ENCODE peak calls at places on chromosomes 6 and 20, in eight cellular contexts. One of them, this sample, is unnamed.
A peak's percentile ranks its signal among the peaks of the same experiment; 100 is the strongest.

GRCh38 chr6:42010185-42010872 is 40.0 kb upstream of the TAF8 start:
- DNase-seq in dorsolateral prefrontal cortex: no peak
- DNase-seq in HCT116: no peak
- DNase-seq in AG04450: no peak
- DNase-seq in body of pancreas: no peak
- DNase-seq in psoas muscle: no peak
- DNase-seq in pancreas: no peak
- DNase-seq in trophoblast cell: peak; percentile 81
- DNase-seq in this sample: no peak

GRCh38 chr6:167559675-167560479 is 235.0 kb downstream of the TTLL2 start:
- DNase-seq in body of pancreas: peak; percentile 85
- DNase-seq in psoas muscle: no peak
- DNase-seq in pancreas: peak; percentile 75
- DNase-seq in AG04450: no peak
- DNase-seq in dorsolateral prefrontal cortex: no peak
- DNase-seq in trophoblast cell: no peak
- DNase-seq in HCT116: no peak
- DNase-seq in this sample: no peak

GRCh38 chr6:168377856-168378832 is 58.6 kb upstream of the DACT2 start:
- DNase-seq in AG04450: no peak
- DNase-seq in HCT116: no peak
- DNase-seq in trophoblast cell: no peak
- DNase-seq in psoas muscle: peak; percentile 9
- DNase-seq in dorsolateral prefrontal cortex: no peak
- DNase-seq in body of pancreas: no peak
- DNase-seq in pancreas: no peak
- DNase-seq in this sample: no peak

GRCh38 chr20:38498909-38499308 is 26.3 kb downstream of the RALGAPB start:
- DNase-seq in dorsolateral prefrontal cortex: no peak
- DNase-seq in body of pancreas: no peak
- DNase-seq in trophoblast cell: no peak
- DNase-seq in AG04450: no peak
- DNase-seq in pancreas: no peak
- DNase-seq in HCT116: no peak
- DNase-seq in psoas muscle: no peak
- DNase-seq in this sample: no peak

GRCh38 chr6:9628819-9629218 is 786.1 kb downstream of the TFAP2A start:
- DNase-seq in trophoblast cell: peak; percentile 35
- DNase-seq in body of pancreas: no peak
- DNase-seq in dorsolateral prefrontal cortex: no peak
- DNase-seq in AG04450: no peak
- DNase-seq in HCT116: no peak
- DNase-seq in psoas muscle: no peak
- DNase-seq in pancreas: no peak
- DNase-seq in this sample: no peak

GRCh38 chr6:143060806-143061596 is at the start of gene AIG1:
- DNase-seq in dorsolateral prefrontal cortex: peak; percentile 68
- DNase-seq in AG04450: peak; percentile 2
- DNase-seq in psoas muscle: peak; percentile 81
- DNase-seq in HCT116: peak; percentile 47
- DNase-seq in pancreas: no peak
- DNase-seq in body of pancreas: no peak
- DNase-seq in trophoblast cell: no peak
- DNase-seq in this sample: peak; percentile 61

GRCh38 chr20:46652699-46653098 is 1.4 kb upstream of the SLC13A3 start:
- DNase-seq in trophoblast cell: no peak
- DNase-seq in psoas muscle: no peak
- DNase-seq in pancreas: no peak
- DNase-seq in AG04450: no peak
- DNase-seq in HCT116: no peak
- DNase-seq in body of pancreas: no peak
- DNase-seq in dorsolateral prefrontal cortex: no peak
- DNase-seq in this sample: no peak

GRCh38 chr6:110858562-110859214 is 15.9 kb upstream of the AMD1 start:
- DNase-seq in HCT116: no peak
- DNase-seq in body of pancreas: no peak
- DNase-seq in AG04450: no peak
- DNase-seq in dorsolateral prefrontal cortex: no peak
- DNase-seq in pancreas: no peak
- DNase-seq in psoas muscle: no peak
- DNase-seq in trophoblast cell: no peak
- DNase-seq in this sample: no peak

GRCh38 chr6:158389188-158389919 is 77.1 kb downstream of the TULP4 start:
- DNase-seq in body of pancreas: no peak
- DNase-seq in dorsolateral prefrontal cortex: no peak
- DNase-seq in psoas muscle: no peak
- DNase-seq in pancreas: no peak
- DNase-seq in trophoblast cell: no peak
- DNase-seq in AG04450: no peak
- DNase-seq in HCT116: no peak
- DNase-seq in this sample: no peak

GRCh38 chr6:15036690-15037245 is 209.1 kb upstream of the JARID2 start:
- DNase-seq in trophoblast cell: peak; percentile 86
- DNase-seq in pancreas: peak; percentile 38
- DNase-seq in AG04450: no peak
- DNase-seq in body of pancreas: peak; percentile 55
- DNase-seq in HCT116: no peak
- DNase-seq in dorsolateral prefrontal cortex: peak; percentile 45
- DNase-seq in psoas muscle: peak; percentile 79
- DNase-seq in this sample: no peak

GRCh38 chr20:49985617-49986016 is 2.8 kb downstream of the SNAI1 start:
- DNase-seq in dorsolateral prefrontal cortex: no peak
- DNase-seq in AG04450: no peak
- DNase-seq in body of pancreas: no peak
- DNase-seq in pancreas: no peak
- DNase-seq in HCT116: no peak
- DNase-seq in trophoblast cell: no peak
- DNase-seq in psoas muscle: no peak
- DNase-seq in this sample: no peak

GRCh38 chr6:29489286-29489685 is 1.5 kb upstream of the MAS1L start:
- DNase-seq in dorsolateral prefrontal cortex: no peak
- DNase-seq in pancreas: no peak
- DNase-seq in HCT116: no peak
- DNase-seq in body of pancreas: no peak
- DNase-seq in AG04450: no peak
- DNase-seq in psoas muscle: no peak
- DNase-seq in trophoblast cell: no peak
- DNase-seq in this sample: no peak

GRCh38 chr6:13511913-13512717 is 24.7 kb upstream of the GFOD1 start:
- DNase-seq in psoas muscle: no peak
- DNase-seq in dorsolateral prefrontal cortex: no peak
- DNase-seq in HCT116: no peak
- DNase-seq in trophoblast cell: no peak
- DNase-seq in pancreas: peak; percentile 24
- DNase-seq in body of pancreas: peak; percentile 32
- DNase-seq in AG04450: no peak
- DNase-seq in this sample: no peak

GRCh38 chr6:89079611-89080213 is 839 bp upstream of the PNRC1 start:
- DNase-seq in body of pancreas: peak; percentile 52
- DNase-seq in trophoblast cell: peak; percentile 62
- DNase-seq in psoas muscle: peak; percentile 45
- DNase-seq in pancreas: peak; percentile 27
- DNase-seq in dorsolateral prefrontal cortex: peak; percentile 57
- DNase-seq in HCT116: no peak
- DNase-seq in AG04450: no peak
- DNase-seq in this sample: peak; percentile 20

GRCh38 chr20:3420211-3420707 is 12.8 kb upstream of the DNAAF9 start:
- DNase-seq in HCT116: no peak
- DNase-seq in psoas muscle: peak; percentile 37
- DNase-seq in AG04450: no peak
- DNase-seq in pancreas: no peak
- DNase-seq in dorsolateral prefrontal cortex: no peak
- DNase-seq in trophoblast cell: peak; percentile 31
- DNase-seq in body of pancreas: peak; percentile 17
- DNase-seq in this sample: peak; percentile 35

GRCh38 chr6:35663447-35664235 is 25.1 kb downstream of the FKBP5 start:
- DNase-seq in dorsolateral prefrontal cortex: no peak
- DNase-seq in HCT116: no peak
- DNase-seq in body of pancreas: no peak
- DNase-seq in AG04450: peak; percentile 41
- DNase-seq in psoas muscle: no peak
- DNase-seq in pancreas: no peak
- DNase-seq in trophoblast cell: no peak
- DNase-seq in this sample: no peak

GRCh38 chr6:43842231-43842794 is 72.3 kb downstream of the VEGFA start:
- DNase-seq in body of pancreas: no peak
- DNase-seq in HCT116: no peak
- DNase-seq in trophoblast cell: no peak
- DNase-seq in dorsolateral prefrontal cortex: no peak
- DNase-seq in pancreas: no peak
- DNase-seq in psoas muscle: no peak
- DNase-seq in AG04450: no peak
- DNase-seq in this sample: no peak
- H3K27ac ChIP-seq in body of pancreas: peak overlapping the region; percentile 34
- H3K27ac ChIP-seq in HCT116: no peak overlapping the region
- H3K27ac ChIP-seq in trophoblast cell: no peak overlapping the region
- H3K27ac ChIP-seq in dorsolateral prefrontal cortex: no peak overlapping the region
- H3K27ac ChIP-seq in pancreas: no peak overlapping the region
- H3K27ac ChIP-seq in psoas muscle: no peak overlapping the region
- H3K27ac ChIP-seq in AG04450: no peak overlapping the region
- H3K27ac ChIP-seq in this sample: no peak overlapping the region

DNA sequence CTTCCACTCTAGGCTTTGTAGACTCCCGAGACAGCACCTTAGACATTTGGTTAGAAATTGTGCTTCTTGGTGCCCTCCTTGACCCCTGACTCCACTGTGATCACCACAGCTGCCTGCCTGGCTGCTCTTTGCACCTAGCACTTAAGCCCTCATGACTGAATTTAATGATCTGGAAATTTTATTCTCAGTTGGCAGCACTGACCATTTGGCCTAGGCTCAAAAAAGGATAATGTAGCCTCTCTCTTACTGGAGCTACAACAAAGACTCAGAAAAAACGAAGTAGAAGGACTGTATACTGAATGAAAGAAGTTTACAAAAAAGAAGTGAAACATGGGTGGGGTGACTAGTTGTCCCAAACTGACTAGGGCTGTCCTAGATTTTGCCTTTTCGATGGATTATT is 11.3 kb upstream of the ABRACL start:
- DNase-seq in dorsolateral prefrontal cortex: no peak
- DNase-seq in body of pancreas: peak; percentile 26
- DNase-seq in pancreas: no peak
- DNase-seq in AG04450: no peak
- DNase-seq in psoas muscle: no peak
- DNase-seq in trophoblast cell: no peak
- DNase-seq in HCT116: no peak
- DNase-seq in this sample: no peak
- H3K27ac ChIP-seq in dorsolateral prefrontal cortex: peak overlapping the region; percentile 38
- H3K27ac ChIP-seq in body of pancreas: no peak overlapping the region
- H3K27ac ChIP-seq in pancreas: no peak overlapping the region
- H3K27ac ChIP-seq in AG04450: no peak overlapping the region
- H3K27ac ChIP-seq in psoas muscle: no peak overlapping the region
- H3K27ac ChIP-seq in trophoblast cell: no peak overlapping the region
- H3K27ac ChIP-seq in HCT116: no peak overlapping the region
- H3K27ac ChIP-seq in this sample: no peak overlapping the region

GRCh38 chr20:62358728-62359490 is 8.2 kb downstream of the LAMA5 start:
- DNase-seq in HCT116: no peak
- DNase-seq in dorsolateral prefrontal cortex: no peak
- DNase-seq in psoas muscle: no peak
- DNase-seq in AG04450: no peak
- DNase-seq in trophoblast cell: no peak
- DNase-seq in pancreas: no peak
- DNase-seq in body of pancreas: peak; percentile 23
- DNase-seq in this sample: no peak

GRCh38 chr20:62357681-62358080 is 9.4 kb downstream of the LAMA5 start:
- DNase-seq in dorsolateral prefrontal cortex: no peak
- DNase-seq in body of pancreas: peak; percentile 12
- DNase-seq in trophoblast cell: no peak
- DNase-seq in AG04450: no peak
- DNase-seq in pancreas: no peak
- DNase-seq in psoas muscle: peak; percentile 40
- DNase-seq in HCT116: no peak
- DNase-seq in this sample: no peak

GRCh38 chr20:62360854-62361798 is 6.0 kb downstream of the LAMA5 start:
- DNase-seq in dorsolateral prefrontal cortex: no peak
- DNase-seq in trophoblast cell: peak; percentile 53
- DNase-seq in AG04450: no peak
- DNase-seq in psoas muscle: peak; percentile 29
- DNase-seq in body of pancreas: peak; percentile 53
- DNase-seq in pancreas: no peak
- DNase-seq in HCT116: no peak
- DNase-seq in this sample: no peak

GRCh38 chr20:62358171-62358719 is 8.9 kb downstream of the LAMA5 start:
- DNase-seq in HCT116: no peak
- DNase-seq in AG04450: no peak
- DNase-seq in body of pancreas: peak; percentile 55
- DNase-seq in trophoblast cell: no peak
- DNase-seq in pancreas: no peak
- DNase-seq in dorsolateral prefrontal cortex: no peak
- DNase-seq in psoas muscle: peak; percentile 84
- DNase-seq in this sample: peak; percentile 20

DNA sequence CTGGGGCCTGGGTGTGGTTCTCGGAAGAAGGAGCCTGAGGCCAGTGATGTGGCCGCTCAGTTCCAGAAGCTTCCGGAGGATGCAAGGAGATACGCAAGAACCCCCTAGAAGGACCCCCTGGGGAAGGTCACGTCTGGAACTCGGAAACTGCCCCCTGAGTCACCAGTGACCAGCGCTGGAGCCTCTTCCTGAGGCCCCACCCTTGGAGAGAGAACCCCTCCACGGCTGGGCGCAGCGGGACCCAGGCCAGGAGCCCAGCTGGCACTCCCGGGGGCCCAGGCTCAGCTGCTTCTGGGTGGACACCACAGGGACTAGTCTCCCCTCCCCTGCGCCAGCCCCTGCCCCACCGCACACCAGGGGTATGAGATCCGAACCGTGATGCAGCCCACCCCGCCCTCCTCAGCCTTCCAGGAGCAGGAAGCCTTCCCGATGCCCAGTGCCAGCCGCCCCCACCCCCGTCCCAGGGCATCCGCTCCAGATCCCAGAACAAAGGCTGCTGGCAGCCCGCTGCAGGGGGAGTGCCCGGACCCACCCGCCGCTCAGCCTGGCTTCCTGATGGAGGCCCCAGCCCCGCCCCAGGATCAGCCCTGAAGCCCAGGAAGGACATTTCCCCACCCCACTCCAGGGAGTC is 7.5 kb downstream of the LAMA5 start:
- DNase-seq in dorsolateral prefrontal cortex: no peak
- DNase-seq in AG04450: no peak
- DNase-seq in psoas muscle: peak; percentile 57
- DNase-seq in pancreas: no peak
- DNase-seq in HCT116: peak; percentile 73
- DNase-seq in body of pancreas: peak; percentile 23
- DNase-seq in trophoblast cell: peak; percentile 38
- DNase-seq in this sample: no peak
- H3K27ac ChIP-seq in dorsolateral prefrontal cortex: peak overlapping the region; percentile 90
- H3K27ac ChIP-seq in AG04450: no peak overlapping the region
- H3K27ac ChIP-seq in psoas muscle: peak overlapping the region; percentile 85
- H3K27ac ChIP-seq in pancreas: no peak overlapping the region
- H3K27ac ChIP-seq in HCT116: peak overlapping the region; percentile 91
- H3K27ac ChIP-seq in body of pancreas: peak overlapping the region; percentile 76
- H3K27ac ChIP-seq in trophoblast cell: no peak overlapping the region
- H3K27ac ChIP-seq in this sample: peak overlapping the region; percentile 68

DNA sequence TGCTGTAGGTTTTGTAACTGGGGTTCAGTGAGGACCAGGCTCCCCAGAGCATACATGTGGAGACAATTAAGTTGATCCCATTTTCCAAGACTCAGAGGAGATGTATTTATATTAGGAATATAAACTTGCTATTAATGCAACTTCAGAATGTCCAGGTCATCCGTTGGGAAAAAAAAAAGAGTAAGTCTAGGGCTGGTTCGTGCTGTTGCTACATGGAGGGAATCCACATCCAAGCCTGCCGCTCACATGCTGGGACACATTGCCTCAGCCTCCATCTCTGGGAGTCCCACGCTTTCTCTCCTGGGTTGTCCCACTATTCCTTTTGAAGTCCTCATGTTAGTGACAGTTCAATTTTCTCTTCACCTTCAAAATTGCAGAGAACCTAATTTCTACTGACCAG is 199.6 kb upstream of the THBS2 start:
- DNase-seq in body of pancreas: no peak
- DNase-seq in HCT116: no peak
- DNase-seq in dorsolateral prefrontal cortex: no peak
- DNase-seq in pancreas: no peak
- DNase-seq in trophoblast cell: peak; percentile 10
- DNase-seq in AG04450: no peak
- DNase-seq in psoas muscle: no peak
- DNase-seq in this sample: no peak
- H3K27ac ChIP-seq in body of pancreas: no peak overlapping the region
- H3K27ac ChIP-seq in HCT116: no peak overlapping the region
- H3K27ac ChIP-seq in dorsolateral prefrontal cortex: no peak overlapping the region
- H3K27ac ChIP-seq in pancreas: no peak overlapping the region
- H3K27ac ChIP-seq in trophoblast cell: no peak overlapping the region
- H3K27ac ChIP-seq in AG04450: no peak overlapping the region
- H3K27ac ChIP-seq in psoas muscle: no peak overlapping the region
- H3K27ac ChIP-seq in this sample: no peak overlapping the region